ENCODE peak calls at places on chromosomes 11 and 22, in four cellular contexts. One of them, this sample, is unnamed.

GRCh38 chr22:32528984-32529982 is 54.7 kb downstream of the FBXO7 start:
- DNase-seq in heart right ventricle: peak; percentile 92
- DNase-seq in gastrocnemius medialis: peak; percentile 68
- DNase-seq in pancreas: peak; percentile 83
- DNase-seq in this sample: peak; percentile 97

GRCh38 chr11:100095809-100096208 is 591.3 kb upstream of the ARHGAP42 start:
- DNase-seq in pancreas: no peak
- DNase-seq in heart right ventricle: no peak
- DNase-seq in gastrocnemius medialis: no peak
- DNase-seq in this sample: no peak

GRCh38 chr11:99534812-99535211 is 514.1 kb downstream of the CNTN5 start:
- DNase-seq in heart right ventricle: no peak
- DNase-seq in gastrocnemius medialis: no peak
- DNase-seq in pancreas: no peak
- DNase-seq in this sample: no peak

GRCh38 chr11:20991471-20991870 is 322.1 kb downstream of the NELL1 start:
- DNase-seq in heart right ventricle: no peak
- DNase-seq in gastrocnemius medialis: no peak
- DNase-seq in pancreas: no peak
- DNase-seq in this sample: no peak

GRCh38 chr22:45101828-45102227 is 61.9 kb upstream of the NUP50 start:
- DNase-seq in pancreas: no peak
- DNase-seq in gastrocnemius medialis: no peak
- DNase-seq in heart right ventricle: peak; percentile 41
- DNase-seq in this sample: peak; percentile 64

GRCh38 chr11:8531982-8532381 is 62.0 kb downstream of the STK33 start:
- DNase-seq in gastrocnemius medialis: no peak
- DNase-seq in pancreas: no peak
- DNase-seq in heart right ventricle: no peak
- DNase-seq in this sample: no peak

GRCh38 chr11:43573233-43573632 is 107.3 kb upstream of the HSD17B12 start:
- DNase-seq in pancreas: no peak
- DNase-seq in gastrocnemius medialis: no peak
- DNase-seq in heart right ventricle: no peak
- DNase-seq in this sample: no peak

GRCh38 chr11:107017433-107018227 is 646 bp downstream of the GUCY1A2 start:
- DNase-seq in gastrocnemius medialis: no peak
- DNase-seq in pancreas: peak; percentile 81
- DNase-seq in heart right ventricle: peak; percentile 28
- DNase-seq in this sample: no peak

GRCh38 chr11:60921259-60921658 is 3.0 kb upstream of the TMEM132A start:
- DNase-seq in heart right ventricle: no peak
- DNase-seq in gastrocnemius medialis: no peak
- DNase-seq in pancreas: no peak
- DNase-seq in this sample: no peak

GRCh38 chr11:60922906-60923305 is 1.4 kb upstream of the TMEM132A start:
- DNase-seq in pancreas: no peak
- DNase-seq in gastrocnemius medialis: no peak
- DNase-seq in heart right ventricle: no peak
- DNase-seq in this sample: no peak

GRCh38 chr11:60923800-60924109 is 505 bp upstream of the TMEM132A start:
- DNase-seq in heart right ventricle: no peak
- DNase-seq in pancreas: no peak
- DNase-seq in gastrocnemius medialis: no peak
- DNase-seq in this sample: no peak

GRCh38 chr11:60923326-60923725 is 934 bp upstream of the TMEM132A start:
- DNase-seq in pancreas: no peak
- DNase-seq in gastrocnemius medialis: no peak
- DNase-seq in heart right ventricle: no peak
- DNase-seq in this sample: no peak

DNA sequence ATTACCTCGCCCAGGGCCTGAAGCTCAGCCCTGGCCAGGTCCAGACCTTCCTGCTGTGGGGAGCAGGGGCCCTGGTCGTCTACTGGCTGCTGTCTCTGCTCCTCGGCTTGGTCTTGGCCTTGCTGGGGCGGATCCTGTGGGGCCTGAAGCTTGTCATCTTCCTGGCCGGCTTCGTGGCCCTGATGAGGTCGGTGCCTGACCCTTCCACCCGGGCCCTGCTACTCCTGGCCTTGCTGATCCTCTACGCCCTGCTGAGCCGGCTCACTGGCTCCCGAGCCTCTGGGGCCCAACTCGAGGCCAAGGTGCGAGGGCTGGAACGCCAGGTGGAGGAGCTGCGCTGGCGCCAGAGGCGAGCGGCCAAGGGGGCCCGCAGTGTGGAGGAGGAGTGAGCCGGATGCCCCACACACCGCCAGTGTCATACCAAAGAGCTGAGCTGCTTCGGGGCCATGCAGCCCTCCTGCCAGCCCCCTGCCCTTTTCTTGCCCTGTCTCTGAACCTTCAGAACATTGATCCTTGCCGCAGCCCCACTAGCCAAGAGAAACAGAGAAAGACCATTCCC is 2.4 kb upstream of the TMEM132A start:
- DNase-seq in gastrocnemius medialis: no peak
- DNase-seq in pancreas: no peak
- DNase-seq in heart right ventricle: no peak
- DNase-seq in this sample: no peak
- H3K36me3 ChIP-seq in gastrocnemius medialis: peaks cover 36% of the 10 kb centered on the region
- H3K36me3 ChIP-seq in pancreas: peaks cover 26% of the 10 kb centered on the region
- H3K36me3 ChIP-seq in heart right ventricle: no peaks in the 10 kb centered on the region
- H3K36me3 ChIP-seq in this sample: peaks cover 38% of the 10 kb centered on the region

GRCh38 chr11:36711104-36711825 is 113.2 kb upstream of the RAG2 start:
- DNase-seq in heart right ventricle: no peak
- DNase-seq in gastrocnemius medialis: no peak
- DNase-seq in pancreas: no peak
- DNase-seq in this sample: no peak
- TF ChIP-seq CTCF in heart right ventricle: no peak
- TF ChIP-seq CTCF in gastrocnemius medialis: no peak
- TF ChIP-seq CTCF in pancreas: no peak
- TF ChIP-seq CTCF in this sample: no peak

GRCh38 chr11:22342599-22343138 is 4.5 kb downstream of the SLC17A6 start:
- DNase-seq in pancreas: no peak
- DNase-seq in heart right ventricle: no peak
- DNase-seq in gastrocnemius medialis: no peak
- DNase-seq in this sample: no peak
- H3K9me3 ChIP-seq in pancreas: no peaks in the 10 kb centered on the region
- H3K9me3 ChIP-seq in heart right ventricle: no peaks in the 10 kb centered on the region
- H3K9me3 ChIP-seq in gastrocnemius medialis: no peaks in the 10 kb centered on the region
- H3K9me3 ChIP-seq in this sample: no peaks in the 10 kb centered on the region

GRCh38 chr22:35409783-35410662 is 10.1 kb downstream of the MCM5 start:
- DNase-seq in gastrocnemius medialis: no peak
- DNase-seq in pancreas: no peak
- DNase-seq in heart right ventricle: peak; percentile 17
- DNase-seq in this sample: peak; percentile 63
- H3K36me3 ChIP-seq in gastrocnemius medialis: peaks cover 69% of the 10 kb centered on the region
- H3K36me3 ChIP-seq in pancreas: peaks cover 46% of the 10 kb centered on the region
- H3K36me3 ChIP-seq in heart right ventricle: no peaks in the 10 kb centered on the region
- H3K36me3 ChIP-seq in this sample: peaks cover 59% of the 10 kb centered on the region

DNA sequence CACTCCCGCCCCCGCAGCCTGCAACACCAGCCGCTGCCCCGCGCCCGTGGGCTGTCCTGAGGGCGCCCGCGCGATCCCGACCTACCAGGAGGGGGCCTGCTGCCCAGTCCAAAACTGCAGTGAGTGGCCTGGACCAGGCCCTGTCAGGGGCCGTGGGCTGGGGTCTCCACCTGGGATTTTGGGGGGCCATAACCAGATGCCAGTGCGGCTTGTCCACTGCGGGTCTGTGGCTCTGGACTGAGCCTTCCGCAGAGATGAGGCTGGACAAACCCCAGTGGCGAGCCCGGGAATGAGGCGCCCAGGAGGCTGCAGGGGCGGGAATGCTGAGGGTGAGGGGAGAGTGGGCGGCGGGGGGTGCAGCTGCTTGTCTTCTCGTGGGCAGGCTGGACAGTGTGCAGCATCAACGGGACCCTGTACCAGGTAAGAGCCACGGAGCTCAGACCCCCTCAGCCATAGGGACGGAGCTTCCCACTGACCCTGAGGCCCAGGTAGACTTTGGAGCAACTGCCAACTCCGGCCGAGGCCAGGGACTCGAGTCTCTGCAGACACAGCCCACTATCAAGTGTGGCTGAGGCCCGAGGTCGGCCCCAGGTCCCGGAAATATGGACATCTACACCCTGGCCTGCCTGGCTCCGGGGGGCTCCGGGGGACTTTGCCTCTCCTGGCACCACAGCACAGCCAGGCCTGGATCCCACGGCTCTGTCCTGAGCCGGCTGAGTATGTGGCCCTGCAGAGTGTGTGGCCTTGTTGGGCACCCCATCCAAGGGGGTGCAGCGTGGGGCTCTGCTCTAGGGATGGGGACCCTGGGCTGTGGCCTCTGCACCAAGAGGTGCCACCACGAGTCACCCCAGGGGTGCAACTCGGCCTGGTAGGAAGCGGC is 24.7 kb upstream of the MUC5B start:
- DNase-seq in pancreas: peak; percentile 49
- DNase-seq in heart right ventricle: no peak
- DNase-seq in gastrocnemius medialis: no peak
- DNase-seq in this sample: no peak
- TF ChIP-seq CTCF in pancreas: no peak
- TF ChIP-seq CTCF in heart right ventricle: no peak
- TF ChIP-seq CTCF in gastrocnemius medialis: no peak
- TF ChIP-seq CTCF in this sample: no peak

DNA sequence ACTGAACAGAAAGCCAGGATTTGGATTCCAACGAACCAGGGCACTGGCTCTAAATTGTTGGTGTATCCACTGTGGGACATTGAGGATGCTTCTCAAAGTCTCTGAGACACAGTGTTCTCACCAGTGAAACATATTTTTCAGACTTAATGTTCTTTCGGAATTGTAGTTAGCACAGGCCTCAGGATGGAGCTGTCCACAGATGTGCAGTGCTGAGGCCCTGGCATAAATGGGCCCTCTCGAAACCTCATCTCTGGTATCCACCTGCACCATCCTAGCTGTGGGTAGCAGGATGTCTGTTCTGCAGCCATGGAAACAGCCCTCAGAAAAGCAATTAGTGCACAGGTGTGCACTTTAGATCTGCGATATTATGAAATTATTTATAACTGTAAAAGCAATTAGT is 656.8 kb downstream of the TBC1D22A start:
- DNase-seq in gastrocnemius medialis: no peak
- DNase-seq in heart right ventricle: no peak
- DNase-seq in pancreas: no peak
- DNase-seq in this sample: no peak
- H3K9me3 ChIP-seq in gastrocnemius medialis: no peaks in the 10 kb centered on the region
- H3K9me3 ChIP-seq in heart right ventricle: no peaks in the 10 kb centered on the region
- H3K9me3 ChIP-seq in pancreas: no peaks in the 10 kb centered on the region
- H3K9me3 ChIP-seq in this sample: no peaks in the 10 kb centered on the region

This sample was measured in right atrium auricular region.